ENCODE peak calls at places on chromosomes 13 and 19, in nine cellular contexts. One of them, this sample, is unnamed.

GRCh38 chr13:99151516-99151915 is 49.1 kb upstream of the UBAC2 start:
- DNase-seq in Ammon's horn: no peak
- DNase-seq in activated naive CD8-positive, alpha-beta T cell treated with anti-CD3 and anti-CD28 coated beads, Interleukin-2, amount 50 U/mL, for 24 hours: peak
- DNase-seq in kidney tubule cell: peak
- DNase-seq in A172: peak
- DNase-seq in stimulated activated CD4-positive, alpha-beta T cell treated with anti-CD3 and anti-CD28 coated beads, TNF-alpha, amount 100 ng/mL, for 1 hour: no peak
- DNase-seq in PC-3: peak
- DNase-seq in activated T-cell treated with anti-CD3 and anti-CD28 coated beads for 48 hours: peak
- DNase-seq in fibroblast of lung: peak
- DNase-seq in this sample: peak

GRCh38 chr13:22076658-22077057 is 405.8 kb downstream of the FGF9 start:
- DNase-seq in Ammon's horn: no peak
- DNase-seq in activated naive CD8-positive, alpha-beta T cell treated with anti-CD3 and anti-CD28 coated beads, Interleukin-2, amount 50 U/mL, for 24 hours: no peak
- DNase-seq in kidney tubule cell: no peak
- DNase-seq in A172: no peak
- DNase-seq in stimulated activated CD4-positive, alpha-beta T cell treated with anti-CD3 and anti-CD28 coated beads, TNF-alpha, amount 100 ng/mL, for 1 hour: no peak
- DNase-seq in PC-3: no peak
- DNase-seq in activated T-cell treated with anti-CD3 and anti-CD28 coated beads for 48 hours: no peak
- DNase-seq in fibroblast of lung: no peak
- DNase-seq in this sample: no peak

GRCh38 chr19:12789098-12789903 is 2.0 kb upstream of the JUNB start:
- DNase-seq in Ammon's horn: no peak
- DNase-seq in activated naive CD8-positive, alpha-beta T cell treated with anti-CD3 and anti-CD28 coated beads, Interleukin-2, amount 50 U/mL, for 24 hours: peak
- DNase-seq in kidney tubule cell: peak
- DNase-seq in A172: peak
- DNase-seq in stimulated activated CD4-positive, alpha-beta T cell treated with anti-CD3 and anti-CD28 coated beads, TNF-alpha, amount 100 ng/mL, for 1 hour: no peak
- DNase-seq in PC-3: peak
- DNase-seq in activated T-cell treated with anti-CD3 and anti-CD28 coated beads for 48 hours: no peak
- DNase-seq in fibroblast of lung: no peak
- DNase-seq in this sample: peak

GRCh38 chr19:1860821-1861598 is 2.4 kb downstream of the KLF16 start:
- DNase-seq in Ammon's horn: no peak
- DNase-seq in activated naive CD8-positive, alpha-beta T cell treated with anti-CD3 and anti-CD28 coated beads, Interleukin-2, amount 50 U/mL, for 24 hours: no peak
- DNase-seq in kidney tubule cell: no peak
- DNase-seq in A172: no peak
- DNase-seq in stimulated activated CD4-positive, alpha-beta T cell treated with anti-CD3 and anti-CD28 coated beads, TNF-alpha, amount 100 ng/mL, for 1 hour: no peak
- DNase-seq in PC-3: no peak
- DNase-seq in activated T-cell treated with anti-CD3 and anti-CD28 coated beads for 48 hours: no peak
- DNase-seq in fibroblast of lung: no peak
- DNase-seq in this sample: no peak

GRCh38 chr19:7868671-7869452 is 5.3 kb downstream of the PRR36 start:
- DNase-seq in Ammon's horn: peak
- DNase-seq in activated naive CD8-positive, alpha-beta T cell treated with anti-CD3 and anti-CD28 coated beads, Interleukin-2, amount 50 U/mL, for 24 hours: peak
- DNase-seq in kidney tubule cell: peak
- DNase-seq in A172: peak
- DNase-seq in stimulated activated CD4-positive, alpha-beta T cell treated with anti-CD3 and anti-CD28 coated beads, TNF-alpha, amount 100 ng/mL, for 1 hour: peak
- DNase-seq in PC-3: peak
- DNase-seq in activated T-cell treated with anti-CD3 and anti-CD28 coated beads for 48 hours: peak
- DNase-seq in fibroblast of lung: peak
- DNase-seq in this sample: peak

GRCh38 chr19:6476155-6476895 is 5.3 kb downstream of the DENND1C start:
- DNase-seq in Ammon's horn: peak
- DNase-seq in activated naive CD8-positive, alpha-beta T cell treated with anti-CD3 and anti-CD28 coated beads, Interleukin-2, amount 50 U/mL, for 24 hours: peak
- DNase-seq in kidney tubule cell: peak
- DNase-seq in A172: peak
- DNase-seq in stimulated activated CD4-positive, alpha-beta T cell treated with anti-CD3 and anti-CD28 coated beads, TNF-alpha, amount 100 ng/mL, for 1 hour: no peak
- DNase-seq in PC-3: peak
- DNase-seq in activated T-cell treated with anti-CD3 and anti-CD28 coated beads for 48 hours: peak
- DNase-seq in fibroblast of lung: peak
- DNase-seq in this sample: peak

GRCh38 chr19:31340059-31341025 is 8.9 kb downstream of the TSHZ3 start:
- DNase-seq in Ammon's horn: no peak
- DNase-seq in activated naive CD8-positive, alpha-beta T cell treated with anti-CD3 and anti-CD28 coated beads, Interleukin-2, amount 50 U/mL, for 24 hours: no peak
- DNase-seq in kidney tubule cell: no peak
- DNase-seq in A172: peak
- DNase-seq in stimulated activated CD4-positive, alpha-beta T cell treated with anti-CD3 and anti-CD28 coated beads, TNF-alpha, amount 100 ng/mL, for 1 hour: no peak
- DNase-seq in PC-3: no peak
- DNase-seq in activated T-cell treated with anti-CD3 and anti-CD28 coated beads for 48 hours: no peak
- DNase-seq in fibroblast of lung: peak
- DNase-seq in this sample: no peak

GRCh38 chr13:110610955-110611595 is 4.3 kb upstream of the NAXD start:
- DNase-seq in Ammon's horn: no peak
- DNase-seq in activated naive CD8-positive, alpha-beta T cell treated with anti-CD3 and anti-CD28 coated beads, Interleukin-2, amount 50 U/mL, for 24 hours: no peak
- DNase-seq in kidney tubule cell: peak
- DNase-seq in A172: peak
- DNase-seq in stimulated activated CD4-positive, alpha-beta T cell treated with anti-CD3 and anti-CD28 coated beads, TNF-alpha, amount 100 ng/mL, for 1 hour: no peak
- DNase-seq in PC-3: peak
- DNase-seq in activated T-cell treated with anti-CD3 and anti-CD28 coated beads for 48 hours: no peak
- DNase-seq in fibroblast of lung: peak
- DNase-seq in this sample: no peak

GRCh38 chr13:95564948-95565347 is 12.4 kb downstream of the CLDN10 start:
- DNase-seq in Ammon's horn: no peak
- DNase-seq in activated naive CD8-positive, alpha-beta T cell treated with anti-CD3 and anti-CD28 coated beads, Interleukin-2, amount 50 U/mL, for 24 hours: no peak
- DNase-seq in kidney tubule cell: peak
- DNase-seq in A172: peak
- DNase-seq in stimulated activated CD4-positive, alpha-beta T cell treated with anti-CD3 and anti-CD28 coated beads, TNF-alpha, amount 100 ng/mL, for 1 hour: no peak
- DNase-seq in PC-3: peak
- DNase-seq in activated T-cell treated with anti-CD3 and anti-CD28 coated beads for 48 hours: no peak
- DNase-seq in fibroblast of lung: peak
- DNase-seq in this sample: peak

GRCh38 chr13:107545946-107546502 is 669.3 kb downstream of the LIG4 start:
- DNase-seq in Ammon's horn: no peak
- DNase-seq in activated naive CD8-positive, alpha-beta T cell treated with anti-CD3 and anti-CD28 coated beads, Interleukin-2, amount 50 U/mL, for 24 hours: no peak
- DNase-seq in kidney tubule cell: no peak
- DNase-seq in A172: no peak
- DNase-seq in stimulated activated CD4-positive, alpha-beta T cell treated with anti-CD3 and anti-CD28 coated beads, TNF-alpha, amount 100 ng/mL, for 1 hour: no peak
- DNase-seq in PC-3: no peak
- DNase-seq in activated T-cell treated with anti-CD3 and anti-CD28 coated beads for 48 hours: no peak
- DNase-seq in fibroblast of lung: no peak
- DNase-seq in this sample: no peak

GRCh38 chr13:113951246-113951999 is 22.5 kb downstream of the C13orf46 start:
- DNase-seq in Ammon's horn: peak
- DNase-seq in activated naive CD8-positive, alpha-beta T cell treated with anti-CD3 and anti-CD28 coated beads, Interleukin-2, amount 50 U/mL, for 24 hours: peak
- DNase-seq in kidney tubule cell: peak
- DNase-seq in A172: no peak
- DNase-seq in stimulated activated CD4-positive, alpha-beta T cell treated with anti-CD3 and anti-CD28 coated beads, TNF-alpha, amount 100 ng/mL, for 1 hour: no peak
- DNase-seq in PC-3: peak
- DNase-seq in activated T-cell treated with anti-CD3 and anti-CD28 coated beads for 48 hours: peak
- DNase-seq in fibroblast of lung: peak
- DNase-seq in this sample: peak

GRCh38 chr19:47310819-47311218 is 1.2 kb downstream of the C5AR1 start:
- DNase-seq in Ammon's horn: peak
- DNase-seq in activated naive CD8-positive, alpha-beta T cell treated with anti-CD3 and anti-CD28 coated beads, Interleukin-2, amount 50 U/mL, for 24 hours: no peak
- DNase-seq in kidney tubule cell: no peak
- DNase-seq in A172: no peak
- DNase-seq in stimulated activated CD4-positive, alpha-beta T cell treated with anti-CD3 and anti-CD28 coated beads, TNF-alpha, amount 100 ng/mL, for 1 hour: no peak
- DNase-seq in PC-3: peak
- DNase-seq in activated T-cell treated with anti-CD3 and anti-CD28 coated beads for 48 hours: no peak
- DNase-seq in fibroblast of lung: peak
- DNase-seq in this sample: peak

GRCh38 chr13:113052206-113052605 is 53.4 kb upstream of the F7 start:
- DNase-seq in Ammon's horn: no peak
- DNase-seq in activated naive CD8-positive, alpha-beta T cell treated with anti-CD3 and anti-CD28 coated beads, Interleukin-2, amount 50 U/mL, for 24 hours: no peak
- DNase-seq in kidney tubule cell: no peak
- DNase-seq in A172: no peak
- DNase-seq in stimulated activated CD4-positive, alpha-beta T cell treated with anti-CD3 and anti-CD28 coated beads, TNF-alpha, amount 100 ng/mL, for 1 hour: no peak
- DNase-seq in PC-3: no peak
- DNase-seq in activated T-cell treated with anti-CD3 and anti-CD28 coated beads for 48 hours: no peak
- DNase-seq in fibroblast of lung: no peak
- DNase-seq in this sample: no peak

GRCh38 chr19:10344780-10345179 is 5.4 kb upstream of the ICAM3 start:
- DNase-seq in Ammon's horn: peak
- DNase-seq in activated naive CD8-positive, alpha-beta T cell treated with anti-CD3 and anti-CD28 coated beads, Interleukin-2, amount 50 U/mL, for 24 hours: no peak
- DNase-seq in kidney tubule cell: no peak
- DNase-seq in A172: no peak
- DNase-seq in stimulated activated CD4-positive, alpha-beta T cell treated with anti-CD3 and anti-CD28 coated beads, TNF-alpha, amount 100 ng/mL, for 1 hour: no peak
- DNase-seq in PC-3: no peak
- DNase-seq in activated T-cell treated with anti-CD3 and anti-CD28 coated beads for 48 hours: no peak
- DNase-seq in fibroblast of lung: no peak
- DNase-seq in this sample: no peak

GRCh38 chr13:36108342-36108741 is 22.8 kb downstream of the DCLK1 start:
- DNase-seq in Ammon's horn: no peak
- DNase-seq in activated naive CD8-positive, alpha-beta T cell treated with anti-CD3 and anti-CD28 coated beads, Interleukin-2, amount 50 U/mL, for 24 hours: no peak
- DNase-seq in kidney tubule cell: no peak
- DNase-seq in A172: no peak
- DNase-seq in stimulated activated CD4-positive, alpha-beta T cell treated with anti-CD3 and anti-CD28 coated beads, TNF-alpha, amount 100 ng/mL, for 1 hour: no peak
- DNase-seq in PC-3: no peak
- DNase-seq in activated T-cell treated with anti-CD3 and anti-CD28 coated beads for 48 hours: no peak
- DNase-seq in fibroblast of lung: no peak
- DNase-seq in this sample: no peak

GRCh38 chr13:73765651-73766384 is 368.4 kb downstream of the KLF12 start:
- DNase-seq in Ammon's horn: peak
- DNase-seq in activated naive CD8-positive, alpha-beta T cell treated with anti-CD3 and anti-CD28 coated beads, Interleukin-2, amount 50 U/mL, for 24 hours: peak
- DNase-seq in kidney tubule cell: peak
- DNase-seq in A172: peak
- DNase-seq in stimulated activated CD4-positive, alpha-beta T cell treated with anti-CD3 and anti-CD28 coated beads, TNF-alpha, amount 100 ng/mL, for 1 hour: peak
- DNase-seq in PC-3: no peak
- DNase-seq in activated T-cell treated with anti-CD3 and anti-CD28 coated beads for 48 hours: peak
- DNase-seq in fibroblast of lung: peak
- DNase-seq in this sample: peak

GRCh38 chr19:13103961-13104847 is 1.5 kb upstream of the LYL1 start:
- DNase-seq in Ammon's horn: peak
- DNase-seq in activated naive CD8-positive, alpha-beta T cell treated with anti-CD3 and anti-CD28 coated beads, Interleukin-2, amount 50 U/mL, for 24 hours: peak
- DNase-seq in kidney tubule cell: no peak
- DNase-seq in A172: no peak
- DNase-seq in stimulated activated CD4-positive, alpha-beta T cell treated with anti-CD3 and anti-CD28 coated beads, TNF-alpha, amount 100 ng/mL, for 1 hour: no peak
- DNase-seq in PC-3: peak
- DNase-seq in activated T-cell treated with anti-CD3 and anti-CD28 coated beads for 48 hours: peak
- DNase-seq in fibroblast of lung: no peak
- DNase-seq in this sample: no peak